ENCODE peak calls at places on chromosome 12, in seven cellular contexts. One of them, this sample, is unnamed.

GRCh38 chr12:87820524-87821194 is 208.5 kb downstream of the C12orf50 start:
- DNase-seq in HCEC 1CT: peak; percentile 52
- DNase-seq in choroid plexus epithelial cell: peak; percentile 91
- DNase-seq in Peyer's patch: no peak
- DNase-seq in mucosa of gallbladder: no peak
- DNase-seq in CD8-positive, alpha-beta T cell: no peak
- DNase-seq in T-helper 9 cell: no peak
- DNase-seq in this sample: no peak

GRCh38 chr12:19035552-19035951 is 94.0 kb upstream of the PLEKHA5 start:
- DNase-seq in HCEC 1CT: peak; percentile 7
- DNase-seq in choroid plexus epithelial cell: peak; percentile 64
- DNase-seq in Peyer's patch: no peak
- DNase-seq in mucosa of gallbladder: no peak
- DNase-seq in CD8-positive, alpha-beta T cell: no peak
- DNase-seq in T-helper 9 cell: no peak
- DNase-seq in this sample: no peak

GRCh38 chr12:58387199-58387598 is 445.8 kb downstream of the ATP23 start:
- DNase-seq in HCEC 1CT: peak; percentile 73
- DNase-seq in choroid plexus epithelial cell: peak; percentile 42
- DNase-seq in Peyer's patch: no peak
- DNase-seq in mucosa of gallbladder: no peak
- DNase-seq in CD8-positive, alpha-beta T cell: no peak
- DNase-seq in T-helper 9 cell: no peak
- DNase-seq in this sample: no peak

GRCh38 chr12:55724226-55724939 is 4.2 kb downstream of the RDH5 start:
- DNase-seq in HCEC 1CT: peak; percentile 60
- DNase-seq in choroid plexus epithelial cell: peak; percentile 85
- DNase-seq in Peyer's patch: peak; percentile 91
- DNase-seq in mucosa of gallbladder: peak; percentile 74
- DNase-seq in CD8-positive, alpha-beta T cell: peak; percentile 74
- DNase-seq in T-helper 9 cell: peak; percentile 47
- DNase-seq in this sample: peak; percentile 49

GRCh38 chr12:25785164-25785563 is 173.3 kb upstream of the RASSF8 start:
- DNase-seq in HCEC 1CT: no peak
- DNase-seq in choroid plexus epithelial cell: no peak
- DNase-seq in Peyer's patch: no peak
- DNase-seq in mucosa of gallbladder: no peak
- DNase-seq in CD8-positive, alpha-beta T cell: no peak
- DNase-seq in T-helper 9 cell: no peak
- DNase-seq in this sample: no peak

GRCh38 chr12:16984484-16984883 is 378.5 kb upstream of the LMO3 start:
- DNase-seq in HCEC 1CT: no peak
- DNase-seq in choroid plexus epithelial cell: no peak
- DNase-seq in Peyer's patch: no peak
- DNase-seq in mucosa of gallbladder: no peak
- DNase-seq in CD8-positive, alpha-beta T cell: no peak
- DNase-seq in T-helper 9 cell: no peak
- DNase-seq in this sample: no peak

GRCh38 chr12:95417372-95417771 is 56.6 kb upstream of the METAP2 start:
- DNase-seq in HCEC 1CT: no peak
- DNase-seq in choroid plexus epithelial cell: no peak
- DNase-seq in Peyer's patch: no peak
- DNase-seq in mucosa of gallbladder: no peak
- DNase-seq in CD8-positive, alpha-beta T cell: no peak
- DNase-seq in T-helper 9 cell: no peak
- DNase-seq in this sample: no peak

GRCh38 chr12:52506858-52507715 is 13.1 kb downstream of the KRT5 start:
- DNase-seq in HCEC 1CT: peak; percentile 35
- DNase-seq in choroid plexus epithelial cell: peak; percentile 96
- DNase-seq in Peyer's patch: peak; percentile 41
- DNase-seq in mucosa of gallbladder: peak; percentile 16
- DNase-seq in CD8-positive, alpha-beta T cell: no peak
- DNase-seq in T-helper 9 cell: no peak
- DNase-seq in this sample: no peak